ENCODE peak calls at places on chromosomes 4 and X, in seven cellular contexts. B, F, X, M, Y, H and Z are unnamed samples.

GRCh38 chr4:53943345-53944085 is 120.9 kb downstream of the CHIC2 start:
- DNase-seq in M (no peak), B (no peak), X (no peak), Y (no peak), H (no peak), F (no peak), Z (peak)

GRCh38 chrX:110462957-110463356 is 104.3 kb downstream of the RTL9 start:
- DNase-seq in X (no peak), M (no peak), B (no peak), Y (no peak), F (no peak), H (no peak), Z (no peak)

GRCh38 chrX:130788786-130789581 is 114.0 kb downstream of the ENOX2 start:
- DNase-seq in M (no peak), F (no peak), H (no peak), X (no peak), Y (no peak), B (no peak), Z (no peak)

GRCh38 chr4:65498606-65499005 is 171.7 kb downstream of the EPHA5 start:
- DNase-seq in M (no peak), H (no peak), X (no peak), F (no peak), Y (no peak), B (no peak), Z (no peak)

GRCh38 chr4:687975-688694 is 816 bp downstream of the SLC49A3 start:
- DNase-seq in X (no peak), Y (no peak), F (no peak), M (no peak), B (no peak), H (no peak), Z (no peak)

GRCh38 chr4:156109943-156110925 is 156.6 kb upstream of the CTSO start:
- DNase-seq in Y (no peak), F (no peak), H (no peak), B (no peak), X (peak), M (no peak), Z (no peak)

GRCh38 chr4:156584100-156584499 is 387.5 kb downstream of the PDGFC start:
- DNase-seq in F (no peak), X (no peak), H (no peak), Y (no peak), M (no peak), B (no peak), Z (no peak)

GRCh38 chr4:165378763-165379631 is at the start of gene CPE:
- DNase-seq in F (peak), H (no peak), X (peak), M (peak), B (peak), Y (peak), Z (peak)

GRCh38 chr4:6417516-6417915 is 54.9 kb downstream of the PPP2R2C start:
- DNase-seq in X (no peak), Y (no peak), H (no peak), M (no peak), B (no peak), F (no peak), Z (no peak)

GRCh38 chrX:47563801-47564315 is 2.9 kb downstream of the ARAF start:
- DNase-seq in F (no peak), X (no peak), M (no peak), B (no peak), H (no peak), Y (no peak), Z (no peak)

GRCh38 chrX:93538575-93538974 is 134.8 kb downstream of the NAP1L3 start:
- DNase-seq in M (no peak), B (no peak), F (no peak), Y (no peak), X (no peak), H (no peak), Z (no peak)

GRCh38 chr4:8322794-8323704 is 53.5 kb downstream of the HTRA3 start:
- DNase-seq in Y (no peak), X (no peak), F (no peak), H (no peak), B (no peak), M (no peak), Z (no peak)

GRCh38 chr4:173529505-173530325 is at the start of gene HAND2:
- DNase-seq in F (no peak), H (no peak), M (no peak), Y (no peak), B (no peak), X (peak), Z (peak)

GRCh38 chrX:68895339-68896250 is 66.8 kb downstream of the EFNB1 start:
- DNase-seq in M (no peak), F (no peak), B (no peak), Y (no peak), X (peak), H (peak), Z (no peak)

GRCh38 chr4:71206763-71207162 is 132.1 kb upstream of the SLC4A4 start:
- DNase-seq in Y (no peak), X (no peak), F (no peak), M (no peak), H (no peak), B (no peak), Z (no peak)

GRCh38 chr4:24659241-24659961 is 75.0 kb upstream of the DHX15 start:
- DNase-seq in Y (no peak), M (no peak), X (no peak), B (no peak), H (no peak), F (no peak), Z (no peak)